ENCODE peak calls at places on chromosome X, in six cellular contexts. One of them, this sample, is unnamed.

GRCh38 chrX:40418413-40419195 is 162.2 kb upstream of the ATP6AP2 start:
- DNase-seq in left ventricle myocardium inferior: no peak
- DNase-seq in mucosa of descending colon: no peak
- DNase-seq in pancreas: no peak
- DNase-seq in spleen: no peak
- DNase-seq in CD8-positive, alpha-beta memory T cell: no peak
- DNase-seq in this sample: no peak

GRCh38 chrX:44874481-44875184 is 1.6 kb downstream of the KDM6A start:
- DNase-seq in left ventricle myocardium inferior: no peak
- DNase-seq in pancreas: no peak
- DNase-seq in CD8-positive, alpha-beta memory T cell: peak; percentile 65
- DNase-seq in mucosa of descending colon: no peak
- DNase-seq in spleen: no peak
- DNase-seq in this sample: no peak

GRCh38 chrX:150482537-150483217 is 85.7 kb upstream of the MTM1 start:
- DNase-seq in left ventricle myocardium inferior: no peak
- DNase-seq in CD8-positive, alpha-beta memory T cell: no peak
- DNase-seq in pancreas: no peak
- DNase-seq in spleen: no peak
- DNase-seq in mucosa of descending colon: no peak
- DNase-seq in this sample: no peak

GRCh38 chrX:96098471-96098870 is 586.2 kb upstream of the DIAPH2 start:
- DNase-seq in mucosa of descending colon: no peak
- DNase-seq in pancreas: no peak
- DNase-seq in spleen: no peak
- DNase-seq in left ventricle myocardium inferior: no peak
- DNase-seq in CD8-positive, alpha-beta memory T cell: no peak
- DNase-seq in this sample: no peak

GRCh38 chrX:135086197-135086854 is 34.0 kb downstream of the ETDB start:
- DNase-seq in CD8-positive, alpha-beta memory T cell: peak; percentile 59
- DNase-seq in pancreas: no peak
- DNase-seq in mucosa of descending colon: no peak
- DNase-seq in left ventricle myocardium inferior: no peak
- DNase-seq in spleen: no peak
- DNase-seq in this sample: no peak

GRCh38 chrX:71269801-71270395 is 13.5 kb upstream of the NONO start:
- DNase-seq in pancreas: no peak
- DNase-seq in left ventricle myocardium inferior: no peak
- DNase-seq in CD8-positive, alpha-beta memory T cell: no peak
- DNase-seq in mucosa of descending colon: no peak
- DNase-seq in spleen: no peak
- DNase-seq in this sample: no peak

GRCh38 chrX:99415470-99415869 is 994.6 kb downstream of the PCDH19 start:
- DNase-seq in mucosa of descending colon: no peak
- DNase-seq in left ventricle myocardium inferior: no peak
- DNase-seq in pancreas: no peak
- DNase-seq in CD8-positive, alpha-beta memory T cell: no peak
- DNase-seq in spleen: no peak
- DNase-seq in this sample: no peak

GRCh38 chrX:119186763-119187162 is 49.3 kb upstream of the PGRMC1 start:
- DNase-seq in pancreas: no peak
- DNase-seq in mucosa of descending colon: no peak
- DNase-seq in left ventricle myocardium inferior: no peak
- DNase-seq in spleen: no peak
- DNase-seq in CD8-positive, alpha-beta memory T cell: no peak
- DNase-seq in this sample: no peak

GRCh38 chrX:154542723-154543424 is 3.8 kb downstream of the G6PD start:
- DNase-seq in left ventricle myocardium inferior: no peak
- DNase-seq in spleen: peak; percentile 79
- DNase-seq in mucosa of descending colon: no peak
- DNase-seq in CD8-positive, alpha-beta memory T cell: no peak
- DNase-seq in pancreas: no peak
- DNase-seq in this sample: peak; percentile 71

GRCh38 chrX:130139474-130140201 is 26.0 kb downstream of the AIFM1 start:
- DNase-seq in pancreas: no peak
- DNase-seq in spleen: no peak
- DNase-seq in mucosa of descending colon: no peak
- DNase-seq in left ventricle myocardium inferior: no peak
- DNase-seq in CD8-positive, alpha-beta memory T cell: no peak
- DNase-seq in this sample: no peak

GRCh38 chrX:47366051-47366722 is 4.2 kb upstream of the ZNF157 start:
- DNase-seq in left ventricle myocardium inferior: peak; percentile 42
- DNase-seq in mucosa of descending colon: peak; percentile 60
- DNase-seq in CD8-positive, alpha-beta memory T cell: peak; percentile 79
- DNase-seq in spleen: peak; percentile 88
- DNase-seq in pancreas: peak; percentile 69
- DNase-seq in this sample: peak; percentile 66

GRCh38 chrX:84453351-84454246 is 48.7 kb downstream of the HDX start:
- DNase-seq in mucosa of descending colon: peak; percentile 11
- DNase-seq in pancreas: no peak
- DNase-seq in spleen: no peak
- DNase-seq in left ventricle myocardium inferior: peak; percentile 10
- DNase-seq in CD8-positive, alpha-beta memory T cell: no peak
- DNase-seq in this sample: no peak

GRCh38 chrX:45011131-45011530 is 138.1 kb downstream of the KDM6A start:
- DNase-seq in left ventricle myocardium inferior: no peak
- DNase-seq in pancreas: no peak
- DNase-seq in mucosa of descending colon: no peak
- DNase-seq in spleen: no peak
- DNase-seq in CD8-positive, alpha-beta memory T cell: no peak
- DNase-seq in this sample: no peak

GRCh38 chrX:56798866-56799864 is 70.1 kb downstream of the NBDY start:
- DNase-seq in left ventricle myocardium inferior: no peak
- DNase-seq in spleen: peak; percentile 71
- DNase-seq in CD8-positive, alpha-beta memory T cell: no peak
- DNase-seq in mucosa of descending colon: no peak
- DNase-seq in pancreas: peak; percentile 56
- DNase-seq in this sample: no peak

GRCh38 chrX:38515291-38515690 is 46.1 kb upstream of the TSPAN7 start:
- DNase-seq in CD8-positive, alpha-beta memory T cell: no peak
- DNase-seq in mucosa of descending colon: no peak
- DNase-seq in pancreas: no peak
- DNase-seq in left ventricle myocardium inferior: no peak
- DNase-seq in spleen: no peak
- DNase-seq in this sample: no peak

GRCh38 chrX:151714367-151714766 is 1.5 kb upstream of the FATE1 start:
- DNase-seq in CD8-positive, alpha-beta memory T cell: no peak
- DNase-seq in pancreas: no peak
- DNase-seq in mucosa of descending colon: no peak
- DNase-seq in spleen: no peak
- DNase-seq in left ventricle myocardium inferior: no peak
- DNase-seq in this sample: no peak

GRCh38 chrX:132831336-132831973 is 127.0 kb downstream of the HS6ST2 start:
- DNase-seq in mucosa of descending colon: no peak
- DNase-seq in spleen: no peak
- DNase-seq in CD8-positive, alpha-beta memory T cell: no peak
- DNase-seq in left ventricle myocardium inferior: no peak
- DNase-seq in pancreas: no peak
- DNase-seq in this sample: no peak

GRCh38 chrX:112846787-112847186 is 6.2 kb upstream of the AMOT start:
- DNase-seq in spleen: no peak
- DNase-seq in left ventricle myocardium inferior: no peak
- DNase-seq in CD8-positive, alpha-beta memory T cell: no peak
- DNase-seq in mucosa of descending colon: no peak
- DNase-seq in pancreas: no peak
- DNase-seq in this sample: no peak

GRCh38 chrX:104318330-104319009 is 63.7 kb upstream of the ESX1 start:
- DNase-seq in left ventricle myocardium inferior: no peak
- DNase-seq in CD8-positive, alpha-beta memory T cell: no peak
- DNase-seq in pancreas: no peak
- DNase-seq in mucosa of descending colon: no peak
- DNase-seq in spleen: no peak
- DNase-seq in this sample: no peak

GRCh38 chrX:41381685-41382084 is 47.7 kb downstream of the DDX3X start:
- DNase-seq in CD8-positive, alpha-beta memory T cell: no peak
- DNase-seq in left ventricle myocardium inferior: peak; percentile 20
- DNase-seq in mucosa of descending colon: peak; percentile 59
- DNase-seq in spleen: no peak
- DNase-seq in pancreas: no peak
- DNase-seq in this sample: peak; percentile 61

GRCh38 chrX:100587846-100588245 is 3.1 kb downstream of the TNMD start:
- DNase-seq in mucosa of descending colon: no peak
- DNase-seq in pancreas: no peak
- DNase-seq in spleen: no peak
- DNase-seq in left ventricle myocardium inferior: no peak
- DNase-seq in CD8-positive, alpha-beta memory T cell: no peak
- DNase-seq in this sample: no peak

GRCh38 chrX:109672239-109672638 is 47.3 kb upstream of the KCNE5 start:
- DNase-seq in spleen: no peak
- DNase-seq in left ventricle myocardium inferior: no peak
- DNase-seq in pancreas: no peak
- DNase-seq in CD8-positive, alpha-beta memory T cell: no peak
- DNase-seq in mucosa of descending colon: no peak
- DNase-seq in this sample: no peak

GRCh38 chrX:111460612-111461011 is 48.6 kb upstream of the DCX start:
- DNase-seq in pancreas: no peak
- DNase-seq in CD8-positive, alpha-beta memory T cell: no peak
- DNase-seq in spleen: no peak
- DNase-seq in left ventricle myocardium inferior: no peak
- DNase-seq in mucosa of descending colon: no peak
- DNase-seq in this sample: no peak

GRCh38 chrX:41002021-41002420 is 83.2 kb upstream of the USP9X start:
- DNase-seq in left ventricle myocardium inferior: no peak
- DNase-seq in pancreas: no peak
- DNase-seq in spleen: no peak
- DNase-seq in mucosa of descending colon: no peak
- DNase-seq in CD8-positive, alpha-beta memory T cell: no peak
- DNase-seq in this sample: no peak

GRCh38 chrX:47316276-47317025 is 53.9 kb upstream of the ZNF157 start:
- DNase-seq in left ventricle myocardium inferior: no peak
- DNase-seq in mucosa of descending colon: no peak
- DNase-seq in CD8-positive, alpha-beta memory T cell: no peak
- DNase-seq in spleen: peak; percentile 30
- DNase-seq in pancreas: no peak
- DNase-seq in this sample: no peak

GRCh38 chrX:101958139-101958538 is 26.3 kb upstream of the ZMAT1 start:
- DNase-seq in mucosa of descending colon: no peak
- DNase-seq in spleen: no peak
- DNase-seq in left ventricle myocardium inferior: no peak
- DNase-seq in CD8-positive, alpha-beta memory T cell: no peak
- DNase-seq in pancreas: no peak
- DNase-seq in this sample: no peak

GRCh38 chrX:8867454-8867853 is 66.3 kb upstream of the FAM9A start:
- DNase-seq in mucosa of descending colon: no peak
- DNase-seq in spleen: no peak
- DNase-seq in CD8-positive, alpha-beta memory T cell: no peak
- DNase-seq in pancreas: no peak
- DNase-seq in left ventricle myocardium inferior: no peak
- DNase-seq in this sample: no peak

DNA sequence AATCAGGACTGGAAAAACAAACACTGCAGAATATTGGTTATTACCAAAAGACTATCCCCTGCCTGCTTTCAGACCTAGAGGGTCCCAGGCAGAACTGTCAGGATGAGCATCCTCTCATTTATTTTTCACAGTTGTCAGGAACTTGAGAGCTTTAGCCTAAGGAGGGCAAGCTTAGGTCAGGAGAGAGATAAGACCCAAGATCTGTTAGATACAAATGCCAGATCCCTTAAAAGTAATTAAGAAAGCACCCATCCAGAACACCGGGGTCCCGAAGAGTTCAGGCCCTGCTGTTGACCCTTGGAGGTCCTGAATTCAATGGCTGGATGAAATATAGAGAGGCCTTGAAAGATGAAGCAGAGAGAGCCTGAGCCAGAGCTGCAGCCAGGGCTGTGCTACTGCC is 5.9 kb upstream of the MAGEB3 start:
- DNase-seq in left ventricle myocardium inferior: no peak
- DNase-seq in mucosa of descending colon: no peak
- DNase-seq in spleen: no peak
- DNase-seq in CD8-positive, alpha-beta memory T cell: no peak
- DNase-seq in pancreas: no peak
- DNase-seq in this sample: no peak
- H3K9me3 ChIP-seq in left ventricle myocardium inferior: no peaks in the 10 kb centered on the region
- H3K9me3 ChIP-seq in mucosa of descending colon: no peaks in the 10 kb centered on the region
- H3K9me3 ChIP-seq in spleen: no peaks in the 10 kb centered on the region
- H3K9me3 ChIP-seq in CD8-positive, alpha-beta memory T cell: no peaks in the 10 kb centered on the region
- H3K9me3 ChIP-seq in pancreas: no peaks in the 10 kb centered on the region
- H3K9me3 ChIP-seq in this sample: no peaks in the 10 kb centered on the region

DNA sequence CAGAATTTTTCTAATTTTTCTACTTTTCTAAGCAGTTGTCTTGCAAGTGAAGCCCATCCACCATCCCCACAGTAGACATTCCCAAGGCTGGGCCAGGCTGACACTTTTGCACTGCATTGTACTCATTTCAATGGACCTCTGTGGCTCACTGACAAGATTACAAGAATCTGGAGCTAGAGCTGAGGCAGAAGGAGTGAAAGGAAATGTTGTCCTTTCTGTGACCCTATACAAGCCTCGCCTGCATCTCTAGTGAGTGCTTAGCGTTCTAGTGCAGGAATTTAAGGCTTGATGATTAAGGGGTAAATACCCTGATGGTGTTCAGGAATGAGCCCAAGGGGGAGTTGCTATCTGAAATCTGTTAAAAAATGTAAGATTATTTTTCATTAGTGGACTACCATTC is 6.3 kb downstream of the MAGED1 start:
- DNase-seq in left ventricle myocardium inferior: no peak
- DNase-seq in CD8-positive, alpha-beta memory T cell: no peak
- DNase-seq in mucosa of descending colon: no peak
- DNase-seq in spleen: no peak
- DNase-seq in pancreas: no peak
- DNase-seq in this sample: no peak
- H3K36me3 ChIP-seq in left ventricle myocardium inferior: peaks cover 54% of the 10 kb centered on the region
- H3K36me3 ChIP-seq in CD8-positive, alpha-beta memory T cell: no peaks in the 10 kb centered on the region
- H3K36me3 ChIP-seq in mucosa of descending colon: no peaks in the 10 kb centered on the region
- H3K36me3 ChIP-seq in spleen: peaks cover 23% of the 10 kb centered on the region
- H3K36me3 ChIP-seq in pancreas: no peaks in the 10 kb centered on the region
- H3K36me3 ChIP-seq in this sample: peaks cover 45% of the 10 kb centered on the region

GRCh38 chrX:67787196-67787595 is 243.4 kb downstream of the AR start:
- DNase-seq in CD8-positive, alpha-beta memory T cell: no peak
- DNase-seq in pancreas: no peak
- DNase-seq in mucosa of descending colon: no peak
- DNase-seq in spleen: no peak
- DNase-seq in left ventricle myocardium inferior: no peak
- DNase-seq in this sample: no peak

GRCh38 chrX:67784712-67785111 is 240.9 kb downstream of the AR start:
- DNase-seq in pancreas: no peak
- DNase-seq in mucosa of descending colon: no peak
- DNase-seq in spleen: no peak
- DNase-seq in left ventricle myocardium inferior: no peak
- DNase-seq in CD8-positive, alpha-beta memory T cell: no peak
- DNase-seq in this sample: no peak

DNA sequence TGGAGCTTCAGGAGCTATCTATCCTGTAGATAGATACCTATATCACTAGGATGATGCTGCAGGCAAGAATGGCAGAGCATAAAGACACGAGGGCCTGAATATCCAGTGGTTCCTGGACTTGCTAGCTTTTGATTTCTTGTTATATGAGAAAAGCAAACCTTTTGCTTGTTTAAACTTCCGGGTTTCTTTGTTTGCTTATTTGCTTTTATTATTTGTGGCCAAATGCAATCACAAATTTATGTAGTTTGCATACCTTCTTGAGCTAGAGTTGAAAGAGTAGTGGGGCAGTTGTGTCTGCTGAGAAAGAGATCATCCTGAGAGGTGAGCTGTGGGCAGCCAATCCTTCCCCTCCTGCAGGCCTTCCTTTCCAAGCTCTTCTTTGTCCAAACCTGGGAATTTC is 245.7 kb downstream of the AR start:
- DNase-seq in CD8-positive, alpha-beta memory T cell: no peak
- DNase-seq in spleen: no peak
- DNase-seq in left ventricle myocardium inferior: no peak
- DNase-seq in mucosa of descending colon: no peak
- DNase-seq in pancreas: no peak
- DNase-seq in this sample: no peak
- H3K9me3 ChIP-seq in CD8-positive, alpha-beta memory T cell: no peaks in the 10 kb centered on the region
- H3K9me3 ChIP-seq in spleen: no peaks in the 10 kb centered on the region
- H3K9me3 ChIP-seq in left ventricle myocardium inferior: no peaks in the 10 kb centered on the region
- H3K9me3 ChIP-seq in mucosa of descending colon: no peaks in the 10 kb centered on the region
- H3K9me3 ChIP-seq in pancreas: no peaks in the 10 kb centered on the region
- H3K9me3 ChIP-seq in this sample: no peaks in the 10 kb centered on the region

GRCh38 chrX:679161-679979 is 48.8 kb downstream of the SHOX start:
- DNase-seq in left ventricle myocardium inferior: no peak
- DNase-seq in mucosa of descending colon: no peak
- DNase-seq in spleen: peak; percentile 25
- DNase-seq in pancreas: no peak
- DNase-seq in CD8-positive, alpha-beta memory T cell: no peak
- DNase-seq in this sample: no peak
- H3K36me3 ChIP-seq in left ventricle myocardium inferior: no peaks in the 10 kb centered on the region
- H3K36me3 ChIP-seq in mucosa of descending colon: no peaks in the 10 kb centered on the region
- H3K36me3 ChIP-seq in spleen: no peaks in the 10 kb centered on the region
- H3K36me3 ChIP-seq in pancreas: no peaks in the 10 kb centered on the region
- H3K36me3 ChIP-seq in CD8-positive, alpha-beta memory T cell: no peaks in the 10 kb centered on the region
- H3K36me3 ChIP-seq in this sample: no peaks in the 10 kb centered on the region

This sample was measured in lower lobe of right lung.